ENCODE peak calls at places on chromosomes 3 and 15, in six cellular contexts. D, I, K, L, T and Z are unnamed samples.

GRCh38 chr3:25548836-25549235 is 115.9 kb downstream of the TOP2B start:
- DNase-seq in D (no peak), I (no peak), K (no peak), T (no peak), L (peak), Z (no peak)

GRCh38 chr3:188720636-188721035 is 451.1 kb upstream of the TPRG1 start:
- DNase-seq in D (peak), L (peak), K (no peak), T (peak), I (no peak), Z (no peak)

GRCh38 chr3:67296039-67296892 is 298.2 kb downstream of the KBTBD8 start:
- DNase-seq in T (peak), D (peak), L (no peak), I (peak), K (no peak), Z (peak)

GRCh38 chr3:100516843-100517242 is 24.4 kb downstream of the TMEM45A start:
- DNase-seq in T (no peak), I (no peak), K (no peak), L (no peak), D (no peak), Z (no peak)

GRCh38 chr15:74511583-74511982 is 29.4 kb upstream of the ARID3B start:
- DNase-seq in K (no peak), T (no peak), I (no peak), D (no peak), L (no peak), Z (no peak)

GRCh38 chr15:98648654-98649537 is 557 bp downstream of the IGF1R start:
- DNase-seq in D (peak), T (no peak), K (peak), L (peak), I (peak), Z (no peak)

GRCh38 chr3:25663324-25664065 is 1.2 kb downstream of the TOP2B start:
- DNase-seq in K (peak), L (peak), T (peak), I (no peak), D (peak), Z (no peak)

GRCh38 chr3:163622384-163622783 is 1455.9 kb downstream of the SI start:
- DNase-seq in L (no peak), I (peak), D (peak), K (peak), T (peak), Z (peak)

GRCh38 chr3:110814170-110815007 is 257.2 kb upstream of the NECTIN3 start:
- DNase-seq in D (peak), L (peak), I (no peak), K (no peak), T (no peak), Z (no peak)

DNA sequence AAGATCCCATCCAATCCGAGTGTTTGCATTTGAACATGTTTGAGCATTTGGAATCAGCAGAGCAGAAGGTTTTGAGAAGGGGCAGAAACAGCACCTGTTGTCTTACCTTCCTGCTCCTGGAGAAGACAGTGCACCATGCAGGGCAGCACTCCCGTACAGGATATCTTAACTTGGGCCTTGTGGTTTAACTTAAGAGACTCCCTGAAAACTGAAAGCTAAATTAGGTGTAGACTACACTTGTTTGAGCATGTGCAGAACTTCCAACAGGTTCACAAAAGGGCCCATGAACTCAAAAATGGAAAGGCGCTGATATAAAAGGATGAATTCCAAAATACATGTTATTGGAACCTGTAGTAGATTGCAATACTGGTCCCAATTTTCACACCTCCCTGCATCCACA is 175.4 kb upstream of the PRICKLE2 start:
- DNase-seq in I (no peak), L (no peak), D (no peak), T (no peak), K (no peak), Z (no peak)
- TF ChIP-seq JUN in I (no peak), L (no peak), D (no peak), T (no peak), K (no peak), Z (no peak)

GRCh38 chr3:170130532-170130931 is 51.0 kb downstream of the PHC3 start:
- DNase-seq in T (no peak), I (no peak), L (no peak), K (no peak), D (no peak), Z (no peak)

GRCh38 chr3:170132335-170132734 is 49.2 kb downstream of the PHC3 start:
- DNase-seq in T (no peak), K (peak), I (no peak), L (no peak), D (peak), Z (no peak)

GRCh38 chr3:170128977-170129431 is 52.5 kb downstream of the PHC3 start:
- DNase-seq in I (no peak), L (no peak), D (peak), K (peak), T (no peak), Z (no peak)

GRCh38 chr3:170128259-170128976 is 53.1 kb downstream of the PHC3 start:
- DNase-seq in L (no peak), T (no peak), D (no peak), K (no peak), I (no peak), Z (no peak)
- TF ChIP-seq JUN in L (no peak), T (no peak), D (no peak), K (no peak), I (no peak), Z (no peak)

GRCh38 chr3:129325383-129325782 is 46.7 kb downstream of the HMCES start:
- DNase-seq in D (no peak), I (no peak), K (no peak), L (no peak), T (no peak), Z (no peak)
- TF ChIP-seq JUN in D (no peak), I (no peak), K (no peak), L (no peak), T (no peak), Z (no peak)

DNA sequence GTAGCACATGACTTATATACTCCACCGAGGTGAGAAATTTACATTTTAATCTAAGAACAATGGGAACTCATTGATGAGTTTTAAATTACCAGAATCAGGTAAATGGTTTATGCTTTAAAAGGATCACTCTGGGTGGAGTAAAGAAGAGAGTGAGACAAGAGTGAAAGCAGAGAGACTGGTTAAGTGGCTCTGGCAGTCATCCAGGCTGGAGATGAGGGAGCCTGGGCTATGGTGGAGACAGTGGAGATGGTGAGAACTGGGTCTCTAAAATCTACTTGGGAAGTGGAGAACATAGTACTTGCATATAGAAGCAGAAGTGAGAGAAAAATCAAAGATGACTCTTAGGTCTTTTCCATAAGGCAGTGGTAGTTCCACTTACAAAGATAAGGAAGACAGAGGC is 37.1 kb upstream of the SLC25A36 start:
- DNase-seq in I (no peak), L (no peak), K (no peak), D (no peak), T (no peak), Z (no peak)
- TF ChIP-seq JUN in I (no peak), L (no peak), K (no peak), D (no peak), T (no peak), Z (no peak)

DNA sequence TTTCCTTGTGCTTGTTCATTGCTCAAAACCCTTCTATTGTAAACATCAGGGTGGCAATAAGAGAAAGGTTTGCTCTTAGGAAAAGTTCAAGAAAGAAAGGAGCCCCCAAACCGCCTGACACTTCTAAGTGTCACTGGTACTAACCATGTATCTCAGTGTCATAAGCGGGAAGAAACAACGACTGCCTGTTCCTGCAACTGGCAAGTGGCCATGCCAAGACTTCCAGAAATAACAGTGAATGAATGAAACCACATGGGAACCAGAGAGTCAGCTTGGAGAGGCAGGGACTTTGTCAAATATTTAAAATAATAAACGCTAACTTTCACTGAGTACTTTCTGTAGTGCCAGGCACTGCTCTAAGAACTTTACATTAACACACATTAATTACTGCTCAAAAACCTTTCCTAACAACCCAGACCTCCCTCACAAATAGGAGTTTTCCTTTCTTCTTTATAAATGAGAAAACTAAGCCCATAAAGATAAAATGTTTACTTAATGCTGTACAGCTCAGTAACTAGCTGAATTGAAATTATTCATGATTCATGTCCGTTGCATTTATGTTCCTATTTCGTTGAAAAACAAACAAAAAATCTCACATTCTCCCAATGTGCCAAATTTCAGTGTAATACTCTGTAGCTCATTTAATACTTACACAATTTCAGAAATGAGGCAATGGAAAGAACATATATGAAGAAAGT is 978 bp downstream of the PLSCR2 start:
- DNase-seq in T (no peak), K (no peak), I (no peak), D (no peak), L (no peak), Z (no peak)
- TF ChIP-seq JUN in T (no peak), K (no peak), I (no peak), D (no peak), L (no peak), Z (no peak)

DNA sequence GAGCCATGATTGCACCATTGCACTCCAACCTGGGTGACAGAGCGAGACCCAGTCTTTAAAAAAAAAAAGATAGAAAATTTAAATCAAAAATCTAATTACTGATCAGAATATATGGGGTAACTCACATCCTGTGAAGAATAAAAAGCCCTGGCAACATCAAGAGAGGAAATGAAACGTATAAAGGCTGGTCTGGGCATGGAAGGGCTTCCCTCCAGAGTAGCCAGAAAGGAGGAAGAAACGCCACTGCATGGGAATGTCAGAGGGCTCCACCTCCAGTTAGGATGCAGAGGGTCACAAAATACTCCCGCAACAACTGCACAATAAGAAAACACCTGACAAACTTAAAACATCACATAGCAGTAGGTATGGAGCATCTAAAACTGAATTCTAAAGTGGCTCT is 4.9 kb upstream of the IQCF1 start:
- DNase-seq in I (no peak), D (no peak), L (no peak), T (no peak), K (no peak), Z (no peak)
- TF ChIP-seq JUN in I (no peak), D (no peak), L (no peak), T (no peak), K (no peak), Z (no peak)

GRCh38 chr3:161413127-161413854 is 42.0 kb upstream of the SPTSSB start:
- DNase-seq in I (no peak), L (peak), T (no peak), D (no peak), K (no peak), Z (no peak)
- TF ChIP-seq JUN in I (no peak), L (no peak), T (no peak), D (no peak), K (no peak), Z (no peak)

GRCh38 chr3:157073810-157074209 is 86.1 kb downstream of the CCNL1 start:
- DNase-seq in L (peak), D (no peak), K (no peak), I (no peak), T (no peak), Z (no peak)
- TF ChIP-seq JUN in L (no peak), D (no peak), K (no peak), I (no peak), T (no peak), Z (no peak)